ENCODE peak calls at places on chromosomes 16 and 17, in eight cellular contexts. K is tibial artery; E is suprapubic skin; J is stimulated activated CD4-positive, alpha-beta T cell treated with anti-CD3 and anti-CD28 coated beads, Interleukin-1b, Interleukin-23, amount 100 ng/mL, for 24 hours; H is ureter; U is COR-L47; D is H9; V is amniotic epithelial cell. M is an unnamed sample.

GRCh38 chr17:30278032-30278431 is 13.7 kb downstream of the BLMH start:
- DNase-seq in K (no peak), H (no peak), V (peak; percentile 67), J (no peak), U (peak; percentile 29), E (no peak), D (no peak), M (no peak)

GRCh38 chr17:1179112-1179634 is 608 bp downstream of the ABR start:
- DNase-seq in H (no peak), K (no peak), J (no peak), D (no peak), V (no peak), E (no peak), U (no peak), M (no peak)

GRCh38 chr16:6880263-6880662 is 452.4 kb upstream of the RBFOX1 start:
- DNase-seq in D (no peak), H (no peak), V (no peak), J (no peak), E (no peak), U (no peak), K (no peak), M (no peak)

GRCh38 chr17:20236586-20237227 is 227.5 kb downstream of the SPECC1 start:
- DNase-seq in H (no peak), U (no peak), V (no peak), E (no peak), J (no peak), D (no peak), K (no peak), M (no peak)

GRCh38 chr17:15023589-15023988 is 241.5 kb downstream of the PMP22 start:
- DNase-seq in J (no peak), V (no peak), D (no peak), K (no peak), H (no peak), E (no peak), U (no peak), M (no peak)

GRCh38 chr17:17495448-17496188 is 577 bp downstream of the RASD1 start:
- DNase-seq in V (peak; percentile 21), U (no peak), D (no peak), H (no peak), J (no peak), K (peak; percentile 68), E (peak; percentile 80), M (no peak)

GRCh38 chr17:19707728-19708221 is 8.6 kb downstream of the SLC47A2 start:
- DNase-seq in U (no peak), E (no peak), D (peak; percentile 30), K (no peak), H (no peak), V (no peak), J (no peak), M (no peak)

GRCh38 chr16:15808071-15808470 is 48.8 kb downstream of the MYH11 start:
- DNase-seq in H (no peak), V (no peak), K (no peak), J (no peak), E (no peak), D (no peak), U (no peak), M (no peak)

GRCh38 chr16:79918916-79919315 is 318.4 kb upstream of the MAF start:
- DNase-seq in E (no peak), D (no peak), V (no peak), H (no peak), K (no peak), J (no peak), U (no peak), M (no peak)

GRCh38 chr16:23829454-23829853 is 6.3 kb upstream of the PRKCB start:
- DNase-seq in U (no peak), K (no peak), E (no peak), V (no peak), D (no peak), J (no peak), H (no peak), M (no peak)

GRCh38 chr17:81939881-81940385 is 2.8 kb upstream of the PYCR1 start:
- DNase-seq in V (no peak), U (no peak), J (no peak), D (no peak), H (no peak), E (no peak), K (peak; percentile 81), M (no peak)

GRCh38 chr16:12679660-12680272 is 123.9 kb downstream of the CPPED1 start:
- DNase-seq in H (no peak), V (peak; percentile 74), U (no peak), K (no peak), E (no peak), J (no peak), D (no peak), M (no peak)

GRCh38 chr17:79543566-79543965 is 67.3 kb downstream of the RBFOX3 start:
- DNase-seq in D (no peak), H (no peak), V (no peak), K (no peak), E (no peak), J (no peak), U (no peak), M (no peak)

GRCh38 chr16:81899601-81900000 is 111.7 kb downstream of the SDR42E1 start:
- DNase-seq in D (no peak), K (peak; percentile 4), V (no peak), H (no peak), E (no peak), J (no peak), U (no peak), M (peak; percentile 62)

GRCh38 chr17:48148029-48148759 is 40.6 kb downstream of the SNX11 start:
- DNase-seq in E (no peak), V (no peak), K (no peak), U (no peak), J (no peak), H (no peak), D (no peak), M (no peak)

GRCh38 chr17:55161935-55162555 is 102.7 kb upstream of the HLF start:
- DNase-seq in J (no peak), V (peak; percentile 87), U (no peak), D (no peak), K (no peak), E (no peak), H (no peak), M (no peak)

GRCh38 chr16:30122621-30123160 is 329 bp downstream of the MAPK3 start:
- DNase-seq in E (peak; percentile 73), D (no peak), K (peak; percentile 76), H (peak; percentile 45), J (no peak), V (no peak), U (peak; percentile 50), M (no peak)

GRCh38 chr16:55853114-55853513 is 20.2 kb upstream of the CES1 start:
- DNase-seq in K (no peak), J (no peak), D (no peak), V (no peak), E (no peak), H (no peak), U (no peak), M (no peak)

GRCh38 chr16:80804061-80804450 is 342 bp downstream of the CDYL2 start:
- DNase-seq in H (peak; percentile 60), U (peak; percentile 8), V (peak; percentile 42), E (no peak), J (peak; percentile 35), K (no peak), D (peak; percentile 33), M (peak; percentile 26)

GRCh38 chr17:38969281-38969680 is 2.1 kb upstream of the FBXO47 start:
- DNase-seq in K (no peak), J (no peak), U (no peak), E (no peak), H (no peak), D (no peak), V (no peak), M (no peak)

GRCh38 chr16:47886631-47887415 is 269.0 kb downstream of the ABCC12 start:
- DNase-seq in V (peak; percentile 39), K (no peak), U (peak; percentile 35), D (no peak), J (no peak), H (no peak), E (no peak), M (no peak)

M was measured in mucosa of gallbladder.